ENCODE peak calls at places on chromosomes 3 and 15, in ten cellular contexts. X, H, F, K, M, L, S, I, C and E are unnamed samples.

GRCh38 chr3:37945803-37946530 is 44.6 kb upstream of the VILL start:
- DNase-seq in H (no peak), L (no peak), F (peak; percentile 67), K (no peak), C (no peak), S (no peak), I (no peak), M (no peak), X (no peak), E (peak; percentile 91)

GRCh38 chr15:91974321-91974720 is 120.8 kb downstream of the SLCO3A1 start:
- DNase-seq in C (no peak), F (no peak), K (no peak), S (no peak), I (no peak), X (peak; percentile 42), H (no peak), L (no peak), M (no peak), E (no peak)

GRCh38 chr3:157384526-157384925 is 52.1 kb upstream of the PTX3 start:
- DNase-seq in F (no peak), M (no peak), C (no peak), S (no peak), L (no peak), H (no peak), X (no peak), I (no peak), K (no peak), E (no peak)

GRCh38 chr3:14915636-14916222 is 31.7 kb upstream of the NR2C2 start:
- DNase-seq in H (peak; percentile 21), X (no peak), I (no peak), F (no peak), L (no peak), C (no peak), M (no peak), K (no peak), S (peak; percentile 1), E (no peak)

GRCh38 chr3:33579181-33579510 is 138.9 kb downstream of the CLASP2 start:
- DNase-seq in K (no peak), F (no peak), S (no peak), H (no peak), M (no peak), I (no peak), L (no peak), C (no peak), X (no peak), E (no peak)

GRCh38 chr15:85412956-85413854 is 32.8 kb downstream of the AKAP13 start:
- DNase-seq in F (peak; percentile 88), S (peak; percentile 65), C (peak; percentile 47), X (peak; percentile 78), H (peak; percentile 54), L (no peak), M (no peak), K (no peak), I (peak; percentile 65), E (peak; percentile 84)

GRCh38 chr3:6119367-6119766 is 741.5 kb upstream of the GRM7 start:
- DNase-seq in C (no peak), I (no peak), S (no peak), H (no peak), M (no peak), K (no peak), X (no peak), F (no peak), L (no peak), E (no peak)

GRCh38 chr3:13009132-13009945 is 63.9 kb downstream of the IQSEC1 start:
- DNase-seq in X (peak; percentile 84), I (peak; percentile 82), F (no peak), M (no peak), C (peak; percentile 74), S (peak; percentile 71), K (no peak), H (peak; percentile 71), L (no peak), E (no peak)

GRCh38 chr3:39448506-39449233 is 18.8 kb upstream of the MOBP start:
- DNase-seq in H (no peak), K (no peak), I (no peak), C (no peak), F (no peak), L (no peak), S (no peak), M (no peak), X (no peak), E (no peak)

GRCh38 chr3:24202071-24202470 is 257.0 kb downstream of the NR1D2 start:
- DNase-seq in I (no peak), K (no peak), H (no peak), L (no peak), M (no peak), X (no peak), F (no peak), C (no peak), S (no peak), E (no peak)

GRCh38 chr3:111864821-111865656 is 6.0 kb downstream of the PHLDB2 start:
- DNase-seq in S (no peak), H (no peak), I (no peak), C (peak; percentile 33), L (no peak), X (no peak), M (peak; percentile 25), K (no peak), F (no peak), E (peak; percentile 64)

GRCh38 chr3:3800685-3801509 is 1.7 kb downstream of the LRRN1 start:
- DNase-seq in H (no peak), I (peak; percentile 77), L (peak; percentile 11), X (peak; percentile 62), S (peak; percentile 61), C (peak; percentile 20), M (peak; percentile 47), F (no peak), K (peak; percentile 52), E (no peak)

DNA sequence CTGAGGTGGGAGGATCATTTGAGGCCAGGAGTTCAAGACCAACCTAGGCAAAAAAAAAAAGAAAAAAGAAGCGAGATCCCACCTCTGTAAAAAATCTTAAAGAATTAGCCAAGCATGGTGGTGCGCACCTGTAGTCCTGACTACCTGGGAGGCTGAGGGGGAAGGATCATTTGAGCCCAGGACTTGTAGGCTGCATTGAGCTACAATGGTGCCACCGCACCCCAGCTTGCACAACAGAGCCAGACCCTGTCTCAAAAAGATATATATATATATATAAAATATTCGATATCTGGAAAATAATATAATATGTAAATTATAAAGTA is 1.1 kb upstream of the IMP3 start:
- DNase-seq in C (no peak), M (no peak), H (no peak), L (no peak), I (no peak), X (no peak), F (no peak), S (no peak), K (no peak), E (no peak)
- H3K4me3 ChIP-seq in C (no peak overlapping the region), M (no peak overlapping the region), H (no peak overlapping the region), L (peak overlapping the region; percentile 99), I (peak overlapping the region; percentile 94), X (peak overlapping the region; percentile 81), F (peak overlapping the region; percentile 97), S (no peak overlapping the region), K (no peak overlapping the region), E (no peak overlapping the region)

DNA sequence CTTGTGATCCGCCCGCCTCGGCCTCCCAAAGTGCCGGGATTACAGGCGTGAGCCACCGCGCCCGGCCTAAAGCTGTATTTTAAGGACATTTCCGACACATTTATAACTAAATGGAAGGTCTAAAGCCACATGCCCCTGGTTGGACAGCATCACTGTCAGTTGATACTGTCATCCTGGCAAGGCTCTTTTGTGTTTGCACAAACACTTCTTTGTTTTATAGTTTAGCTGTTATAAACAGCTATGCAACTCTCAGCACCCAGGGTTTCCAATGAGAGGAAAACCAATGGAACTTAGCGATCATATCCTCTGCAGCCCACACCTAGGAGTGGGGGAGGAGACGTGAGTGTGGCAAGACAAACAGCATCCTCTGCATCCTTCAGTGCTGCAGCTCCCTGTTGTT is 19.7 kb downstream of the NIPA1 start:
- DNase-seq in I (no peak), M (no peak), S (no peak), C (no peak), H (no peak), F (no peak), X (peak; percentile 11), K (no peak), L (no peak), E (no peak)
- H3K4me1 ChIP-seq in I (no peaks in the 10 kb centered on the region), M (no peaks in the 10 kb centered on the region), S (no peaks in the 10 kb centered on the region), C (peaks cover 4% of the 10 kb centered on the region), H (no peaks in the 10 kb centered on the region), F (no peaks in the 10 kb centered on the region), X (no peaks in the 10 kb centered on the region), K (no peaks in the 10 kb centered on the region), L (no peaks in the 10 kb centered on the region), E (peaks cover 5% of the 10 kb centered on the region)

GRCh38 chr15:25072857-25073476 is 118.2 kb downstream of the SNRPN start:
- DNase-seq in F (no peak), M (no peak), H (no peak), C (no peak), K (no peak), S (no peak), I (no peak), X (no peak), L (no peak), E (no peak)
- H3K9me3 ChIP-seq in F (peaks cover 77% of the 10 kb centered on the region), M (peaks cover 30% of the 10 kb centered on the region), H (peaks cover 99% of the 10 kb centered on the region), C (peaks cover 91% of the 10 kb centered on the region), K (peaks cover 99% of the 10 kb centered on the region), S (peaks cover 100% of the 10 kb centered on the region), I (peaks cover 99% of the 10 kb centered on the region), X (peaks cover 100% of the 10 kb centered on the region), L (peaks cover 100% of the 10 kb centered on the region), E (peaks cover 74% of the 10 kb centered on the region)

DNA sequence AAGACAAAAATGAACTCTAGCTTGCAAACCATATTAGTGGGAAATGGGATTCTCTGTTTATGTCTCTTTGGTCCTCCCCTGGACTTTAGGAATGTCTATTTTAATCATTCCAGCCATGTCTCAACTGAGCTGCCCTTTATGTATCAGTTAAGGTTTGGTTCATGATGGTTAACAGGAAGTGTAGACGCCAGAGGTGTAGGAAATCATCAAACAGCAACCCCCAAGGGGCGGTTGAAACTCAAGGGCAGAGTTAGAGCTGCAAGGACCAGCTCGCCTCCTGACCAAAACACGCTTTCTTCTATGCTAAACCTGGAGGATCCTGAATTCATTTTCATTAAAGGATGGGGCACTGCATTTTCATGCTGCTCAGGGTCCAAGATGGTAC is 53.7 kb upstream of the HEG1 start:
- DNase-seq in X (no peak), K (no peak), L (no peak), F (no peak), C (no peak), I (no peak), H (no peak), S (no peak), M (no peak), E (no peak)
- H3K4me3 ChIP-seq in X (no peak overlapping the region), K (no peak overlapping the region), L (no peak overlapping the region), F (no peak overlapping the region), C (no peak overlapping the region), I (no peak overlapping the region), H (no peak overlapping the region), S (no peak overlapping the region), M (no peak overlapping the region), E (no peak overlapping the region)